ENCODE peak calls at places on chromosomes 11 and 22, in eight cellular contexts. R, Z, N, S, D, H, V and G are unnamed samples.

GRCh38 chr22:44550666-44551491 is 52.8 kb upstream of the RTL6 start:
- DNase-seq in R (no peak), Z (peak), N (no peak), S (peak), D (no peak), H (no peak), V (peak), G (peak)

GRCh38 chr11:46159694-46160093 is 38.4 kb upstream of the PHF21A start:
- DNase-seq in R (no peak), Z (no peak), N (no peak), S (no peak), D (no peak), H (no peak), V (peak), G (no peak)

GRCh38 chr11:6405039-6405667 is 13.7 kb downstream of the APBB1 start:
- DNase-seq in R (no peak), Z (no peak), N (no peak), S (no peak), D (peak), H (peak), V (peak), G (no peak)

GRCh38 chr11:32005786-32006406 is 85.0 kb upstream of the RCN1 start:
- DNase-seq in R (no peak), Z (peak), N (no peak), S (peak), D (no peak), H (no peak), V (no peak), G (peak)

GRCh38 chr11:47724041-47724729 is 9.0 kb upstream of the AGBL2 start:
- DNase-seq in R (no peak), Z (no peak), N (no peak), S (peak), D (no peak), H (no peak), V (peak), G (peak)

GRCh38 chr11:86811637-86812321 is 11.4 kb downstream of the PRSS23 start:
- DNase-seq in R (peak), Z (peak), N (no peak), S (peak), D (no peak), H (no peak), V (peak), G (peak)

GRCh38 chr22:25759825-25760231 is 17.8 kb downstream of the MYO18B start:
- DNase-seq in R (peak), Z (peak), N (no peak), S (peak), D (no peak), H (no peak), V (peak), G (peak)

GRCh38 chr11:65903068-65903481 is 2.9 kb upstream of the FOSL1 start:
- DNase-seq in R (peak), Z (peak), N (no peak), S (peak), D (no peak), H (no peak), V (peak), G (peak)

GRCh38 chr11:2351701-2352100 is 25.4 kb upstream of the CD81 start:
- DNase-seq in R (no peak), Z (no peak), N (no peak), S (no peak), D (no peak), H (no peak), V (no peak), G (no peak)

GRCh38 chr11:125262194-125262824 is 97.8 kb downstream of the PKNOX2 start:
- DNase-seq in R (no peak), Z (no peak), N (no peak), S (no peak), D (no peak), H (no peak), V (peak), G (no peak)

GRCh38 chr11:122779047-122779629 is 59.2 kb upstream of the CRTAM start:
- DNase-seq in R (no peak), Z (no peak), N (no peak), S (no peak), D (no peak), H (no peak), V (no peak), G (peak)

GRCh38 chr22:19785461-19786263 is 25.1 kb downstream of the TBX1 start:
- DNase-seq in R (no peak), Z (no peak), N (no peak), S (no peak), D (no peak), H (no peak), V (no peak), G (no peak)

GRCh38 chr11:10026514-10026913 is 267.5 kb downstream of the SBF2 start:
- DNase-seq in R (no peak), Z (peak), N (no peak), S (peak), D (no peak), H (no peak), V (no peak), G (peak)

GRCh38 chr11:8714622-8715225 is 32.1 kb downstream of the RPL27A start:
- DNase-seq in R (no peak), Z (no peak), N (no peak), S (no peak), D (no peak), H (no peak), V (no peak), G (no peak)

GRCh38 chr11:104134760-104135159 is 29.2 kb downstream of the PDGFD start:
- DNase-seq in R (peak), Z (peak), N (no peak), S (peak), D (no peak), H (no peak), V (peak), G (peak)

GRCh38 chr11:127103586-127104388 is 103.2 kb upstream of the KIRREL3 start:
- DNase-seq in R (no peak), Z (no peak), N (no peak), S (no peak), D (peak), H (no peak), V (no peak), G (no peak)

GRCh38 chr11:121099364-121099763 is 1.7 kb upstream of the TECTA start:
- DNase-seq in R (no peak), Z (no peak), N (no peak), S (no peak), D (peak), H (no peak), V (no peak), G (no peak)

GRCh38 chr11:26828291-26828690 is 106.4 kb upstream of the SLC5A12 start:
- DNase-seq in R (no peak), Z (no peak), N (no peak), S (no peak), D (no peak), H (no peak), V (no peak), G (no peak)

GRCh38 chr11:69650081-69650831 is 9.3 kb downstream of the CCND1 start:
- DNase-seq in R (no peak), Z (no peak), N (no peak), S (no peak), D (no peak), H (no peak), V (no peak), G (peak)

GRCh38 chr22:24105018-24105360 is 76.3 kb upstream of the SUSD2 start:
- DNase-seq in R (no peak), Z (no peak), N (no peak), S (no peak), D (no peak), H (no peak), V (peak), G (peak)

GRCh38 chr11:63985812-63986155 is 454 bp upstream of the OTUB1 start:
- DNase-seq in R (no peak), Z (no peak), N (peak), S (no peak), D (peak), H (peak), V (no peak), G (no peak)

GRCh38 chr22:24409707-24410106 is 17.7 kb upstream of the ADORA2A start:
- DNase-seq in R (no peak), Z (no peak), N (no peak), S (no peak), D (no peak), H (no peak), V (no peak), G (no peak)

GRCh38 chr22:44821741-44822425 is 69.5 kb downstream of the ARHGAP8 start:
- DNase-seq in R (no peak), Z (no peak), N (no peak), S (no peak), D (no peak), H (no peak), V (no peak), G (no peak)

GRCh38 chr11:73156686-73157085 is 14.6 kb upstream of the FCHSD2 start:
- DNase-seq in R (no peak), Z (no peak), N (no peak), S (no peak), D (no peak), H (no peak), V (no peak), G (no peak)

GRCh38 chr11:98104249-98104648 is 916.5 kb upstream of the CNTN5 start:
- DNase-seq in R (no peak), Z (no peak), N (no peak), S (no peak), D (no peak), H (no peak), V (no peak), G (no peak)

GRCh38 chr11:37747121-37747520 is 1149.1 kb upstream of the RAG2 start:
- DNase-seq in R (no peak), Z (no peak), N (no peak), S (no peak), D (no peak), H (no peak), V (no peak), G (no peak)

GRCh38 chr11:98545544-98546175 is 475.1 kb upstream of the CNTN5 start:
- DNase-seq in R (no peak), Z (no peak), N (no peak), S (no peak), D (no peak), H (no peak), V (no peak), G (no peak)

GRCh38 chr11:112400615-112401014 is 140.0 kb upstream of the PLET1 start:
- DNase-seq in R (no peak), Z (no peak), N (no peak), S (no peak), D (no peak), H (no peak), V (no peak), G (no peak)

GRCh38 chr11:19698493-19699292 is 13.9 kb upstream of the NAV2 start:
- DNase-seq in R (no peak), Z (no peak), N (no peak), S (peak), D (no peak), H (no peak), V (no peak), G (peak)

GRCh38 chr11:90294091-90294490 is 71.2 kb upstream of the CHORDC1 start:
- DNase-seq in R (no peak), Z (no peak), N (no peak), S (no peak), D (no peak), H (no peak), V (no peak), G (no peak)